ENCODE peak calls at places on chromosomes 16 and 17, in seven cellular contexts. N is uterus, O is BE2C, H is AG10803, P is BJ, R is HCT116, J is left ventricle myocardium inferior. V is an unnamed sample.
A peak's percentile ranks its signal among the peaks of the same experiment; 100 is the strongest.

GRCh38 chr16:84194470-84195200 is 3.7 kb downstream of the ADAD2 start:
- DNase-seq in N (no peak), O (no peak), H (no peak), P (no peak), R (no peak), J (no peak), V (no peak)

GRCh38 chr16:57084257-57084770 is 8.1 kb upstream of the CPNE2 start:
- DNase-seq in N (peak; percentile 69), O (peak; percentile 70), H (peak; percentile 64), P (no peak), R (peak; percentile 63), J (peak; percentile 55), V (peak; percentile 48)

GRCh38 chr17:41456206-41456605 is 11.0 kb downstream of the KRT32 start:
- DNase-seq in N (no peak), O (no peak), H (peak; percentile 35), P (no peak), R (no peak), J (no peak), V (no peak)

GRCh38 chr17:39763046-39763800 is 25.5 kb downstream of the GRB7 start:
- DNase-seq in N (no peak), O (no peak), H (peak; percentile 43), P (no peak), R (no peak), J (no peak), V (no peak)

GRCh38 chr16:54533856-54534490 is 247.4 kb upstream of the IRX3 start:
- DNase-seq in N (no peak), O (no peak), H (no peak), P (no peak), R (no peak), J (no peak), V (no peak)

GRCh38 chr16:31148281-31148728 is 1.6 kb downstream of the PRSS36 start:
- DNase-seq in N (no peak), O (no peak), H (no peak), P (no peak), R (peak; percentile 35), J (no peak), V (no peak)

GRCh38 chr16:54194008-54194731 is 92.4 kb downstream of the IRX3 start:
- DNase-seq in N (peak; percentile 47), O (peak; percentile 61), H (peak; percentile 58), P (no peak), R (no peak), J (peak; percentile 91), V (no peak)

GRCh38 chr16:22634913-22635312 is 124.2 kb downstream of the NPIPB5 start:
- DNase-seq in N (no peak), O (no peak), H (no peak), P (no peak), R (no peak), J (no peak), V (no peak)

GRCh38 chr16:82888616-82889015 is 261.8 kb downstream of the CDH13 start:
- DNase-seq in N (no peak), O (no peak), H (peak; percentile 77), P (peak; percentile 36), R (no peak), J (no peak), V (no peak)

GRCh38 chr16:85391175-85391707 is 221.9 kb upstream of the GSE1 start:
- DNase-seq in N (no peak), O (no peak), H (no peak), P (no peak), R (no peak), J (no peak), V (no peak)

GRCh38 chr17:32927724-32928526 is at the start of gene TMEM98:
- DNase-seq in N (peak; percentile 34), O (peak; percentile 12), H (peak; percentile 29), P (no peak), R (no peak), J (peak; percentile 20), V (no peak)

GRCh38 chr17:82346342-82347300 is 12.4 kb upstream of the TEX19 start:
- DNase-seq in N (no peak), O (no peak), H (no peak), P (no peak), R (no peak), J (no peak), V (no peak)

GRCh38 chr16:55341681-55342080 is 17.7 kb downstream of the IRX6 start:
- DNase-seq in N (no peak), O (no peak), H (no peak), P (no peak), R (no peak), J (no peak), V (no peak)

GRCh38 chr16:12500771-12501170 is 302.9 kb downstream of the CPPED1 start:
- DNase-seq in N (no peak), O (no peak), H (no peak), P (no peak), R (no peak), J (no peak), V (no peak)

GRCh38 chr17:76582660-76583059 is 3.0 kb downstream of the ST6GALNAC2 start:
- DNase-seq in N (no peak), O (no peak), H (no peak), P (no peak), R (no peak), J (no peak), V (no peak)

GRCh38 chr17:19335951-19336631 is 26.4 kb downstream of the B9D1 start:
- DNase-seq in N (no peak), O (no peak), H (no peak), P (no peak), R (no peak), J (no peak), V (no peak)

GRCh38 chr17:14301761-14302401 is 1.0 kb downstream of the HS3ST3B1 start:
- DNase-seq in N (no peak), O (no peak), H (peak; percentile 54), P (no peak), R (no peak), J (peak; percentile 33), V (no peak)

GRCh38 chr17:17356149-17356930 is 53.2 kb downstream of the NT5M start:
- DNase-seq in N (peak; percentile 70), O (peak; percentile 71), H (peak; percentile 81), P (no peak), R (peak; percentile 70), J (peak; percentile 73), V (peak; percentile 45)

GRCh38 chr17:6901086-6901485 is 69.6 kb upstream of the TEKT1 start:
- DNase-seq in N (no peak), O (no peak), H (no peak), P (no peak), R (no peak), J (no peak), V (no peak)

DNA sequence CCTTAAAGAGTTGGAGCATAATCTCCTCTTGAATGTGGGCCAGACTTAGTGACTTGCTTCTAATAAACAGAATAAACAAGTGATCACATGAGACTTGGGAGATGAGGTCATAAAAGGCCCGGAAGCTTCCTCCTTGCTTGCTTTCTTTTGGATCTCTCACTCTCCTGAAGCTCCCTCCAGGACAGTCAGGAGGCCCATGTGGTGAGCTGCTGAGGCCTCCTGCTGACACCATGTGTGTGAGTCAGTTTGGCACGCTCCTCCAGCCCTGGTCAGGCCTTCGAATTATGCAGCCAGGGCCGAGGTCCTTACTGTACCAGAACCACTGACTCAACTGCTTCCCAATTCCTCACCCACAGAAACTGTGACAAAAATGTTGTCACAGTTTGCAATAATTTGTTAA is 53.2 kb downstream of the NDEL1 start:
- DNase-seq in N (peak; percentile 64), O (no peak), H (peak; percentile 96), P (peak; percentile 95), R (no peak), J (peak; percentile 48), V (no peak)
- TF ChIP-seq CTCF in N (no peak), O (no peak), H (peak; percentile 33), P (peak; percentile 26), R (no peak), J (no peak), V (no peak)

DNA sequence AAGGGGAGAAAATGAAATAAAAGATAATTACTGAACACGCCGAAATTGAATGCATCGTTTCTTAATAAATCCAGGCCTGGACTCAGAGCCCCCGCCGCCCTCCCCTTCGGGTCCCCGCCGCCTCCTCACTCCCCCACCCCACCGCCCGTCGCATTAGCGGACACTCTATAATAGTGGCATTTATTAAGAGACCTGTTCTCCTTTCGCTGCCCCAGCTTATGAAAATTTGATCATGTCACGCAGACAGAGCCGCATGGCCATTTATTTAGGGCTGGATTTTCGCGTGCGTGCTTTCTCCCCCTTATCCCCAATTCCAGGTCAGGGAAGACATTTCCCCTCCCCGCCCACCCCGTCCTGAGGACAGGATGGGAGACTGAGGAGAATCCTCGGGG is 6.3 kb upstream of the HOXB2 start:
- DNase-seq in N (no peak), O (no peak), H (no peak), P (no peak), R (no peak), J (no peak), V (no peak)
- H3K4me3 ChIP-seq in N (no peak overlapping the region), O (no peak overlapping the region), H (peak overlapping the region; percentile 24), P (no peak overlapping the region), R (no peak overlapping the region), J (no peak overlapping the region), V (no peak overlapping the region)

DNA sequence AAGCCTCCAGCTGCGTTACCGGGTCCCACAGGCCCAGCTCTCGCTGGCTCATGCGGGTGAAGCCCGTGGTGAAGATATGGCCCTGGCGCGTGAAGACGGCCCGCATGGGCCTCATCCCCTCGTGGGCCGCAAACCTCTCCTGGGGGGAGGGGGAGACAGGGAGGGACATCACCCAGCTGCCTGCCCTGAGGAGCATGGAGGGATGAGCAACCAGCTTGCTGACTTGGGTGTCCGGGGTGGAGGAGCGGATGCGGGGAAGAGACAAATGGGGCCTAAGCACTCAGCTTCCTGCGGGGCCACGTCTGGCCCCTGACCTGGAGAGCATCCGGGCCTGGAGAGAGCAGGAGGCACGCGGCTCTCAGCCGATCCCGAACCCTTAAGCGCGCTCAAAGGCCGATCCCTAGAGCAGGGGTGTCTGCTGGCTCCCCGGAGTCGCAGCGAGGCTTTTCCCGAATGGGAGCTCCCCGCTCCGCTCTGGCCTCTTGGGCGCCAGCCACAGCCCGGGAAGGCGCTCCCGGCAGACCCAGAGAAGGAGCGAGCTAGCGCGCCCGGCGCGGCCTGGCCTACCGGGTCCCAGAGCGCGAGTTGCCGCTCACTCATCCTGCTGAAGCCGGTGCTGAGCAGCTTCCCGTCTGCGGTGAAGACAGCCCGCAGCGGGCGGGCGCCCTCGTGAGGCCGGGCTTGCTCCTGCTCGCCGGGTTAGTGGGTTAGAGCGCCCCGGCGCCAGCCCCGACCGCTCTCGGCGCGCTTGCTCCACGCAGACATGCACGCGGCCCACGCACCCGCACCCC is 5.0 kb downstream of the CORO6 start:
- DNase-seq in N (no peak), O (no peak), H (peak; percentile 72), P (no peak), R (peak; percentile 50), J (peak; percentile 81), V (peak; percentile 53)
- TF ChIP-seq CTCF in N (peak; percentile 52), O (no peak), H (peak; percentile 62), P (peak; percentile 63), R (peak; percentile 73), J (peak; percentile 75), V (peak; percentile 91)

GRCh38 chr16:86570542-86571196 is 4.0 kb downstream of the FOXC2 start:
- DNase-seq in N (no peak), O (no peak), H (no peak), P (no peak), R (no peak), J (no peak), V (no peak)

GRCh38 chr16:86571197-86571915 is 4.7 kb downstream of the FOXC2 start:
- DNase-seq in N (no peak), O (no peak), H (no peak), P (no peak), R (no peak), J (no peak), V (no peak)

GRCh38 chr16:86572616-86573015 is 5.7 kb upstream of the FOXL1 start:
- DNase-seq in N (no peak), O (no peak), H (no peak), P (no peak), R (no peak), J (no peak), V (no peak)

GRCh38 chr16:86573215-86573614 is 5.1 kb upstream of the FOXL1 start:
- DNase-seq in N (no peak), O (no peak), H (peak; percentile 79), P (no peak), R (no peak), J (no peak), V (no peak)

GRCh38 chr16:86572041-86572521 is 5.5 kb downstream of the FOXC2 start:
- DNase-seq in N (no peak), O (no peak), H (no peak), P (no peak), R (no peak), J (no peak), V (no peak)
- H3K4me3 ChIP-seq in N (no peak overlapping the region), O (no peak overlapping the region), H (no peak overlapping the region), P (no peak overlapping the region), R (no peak overlapping the region), J (peak overlapping the region; percentile 69), V (no peak overlapping the region)

V was measured in GM12864.